ENCODE peak calls at places on chromosomes 4 and X, in seven cellular contexts. One of them, this sample, is unnamed.

GRCh38 chr4:41318839-41319530 is 62.3 kb downstream of the UCHL1 start:
- DNase-seq in H9: no peak
- DNase-seq in IMR-90: no peak
- DNase-seq in trophoblast cell: peak; percentile 95
- DNase-seq in neuronal stem cell: no peak
- DNase-seq in mesenchymal stem cell: peak; percentile 61
- DNase-seq in H1: no peak
- DNase-seq in this sample: peak; percentile 72

GRCh38 chr4:48268956-48269860 is at the start of gene TEC:
- DNase-seq in H9: peak; percentile 75
- DNase-seq in IMR-90: no peak
- DNase-seq in trophoblast cell: peak; percentile 66
- DNase-seq in neuronal stem cell: peak; percentile 20
- DNase-seq in mesenchymal stem cell: peak; percentile 64
- DNase-seq in H1: peak; percentile 17
- DNase-seq in this sample: peak; percentile 84

GRCh38 chr4:87353592-87353991 is 30.9 kb upstream of the HSD17B13 start:
- DNase-seq in H9: peak; percentile 34
- DNase-seq in IMR-90: peak; percentile 48
- DNase-seq in trophoblast cell: peak; percentile 87
- DNase-seq in neuronal stem cell: peak; percentile 24
- DNase-seq in mesenchymal stem cell: peak; percentile 62
- DNase-seq in H1: peak; percentile 13
- DNase-seq in this sample: peak; percentile 66

GRCh38 chr4:24763631-24764302 is 31.6 kb upstream of the SOD3 start:
- DNase-seq in H9: no peak
- DNase-seq in IMR-90: peak; percentile 74
- DNase-seq in trophoblast cell: peak; percentile 96
- DNase-seq in neuronal stem cell: no peak
- DNase-seq in mesenchymal stem cell: no peak
- DNase-seq in H1: no peak
- DNase-seq in this sample: no peak

GRCh38 chr4:121706595-121707021 is 9.8 kb upstream of the ANXA5 start:
- DNase-seq in H9: no peak
- DNase-seq in IMR-90: peak; percentile 65
- DNase-seq in trophoblast cell: no peak
- DNase-seq in neuronal stem cell: no peak
- DNase-seq in mesenchymal stem cell: peak; percentile 85
- DNase-seq in H1: no peak
- DNase-seq in this sample: no peak

GRCh38 chr4:3389879-3390840 is 51.6 kb upstream of the HGFAC start:
- DNase-seq in H9: no peak
- DNase-seq in IMR-90: no peak
- DNase-seq in trophoblast cell: no peak
- DNase-seq in neuronal stem cell: no peak
- DNase-seq in mesenchymal stem cell: no peak
- DNase-seq in H1: no peak
- DNase-seq in this sample: peak; percentile 66

GRCh38 chr4:472881-473574 is 25.9 kb downstream of the ZNF721 start:
- DNase-seq in H9: no peak
- DNase-seq in IMR-90: peak; percentile 0
- DNase-seq in trophoblast cell: peak; percentile 1
- DNase-seq in neuronal stem cell: no peak
- DNase-seq in mesenchymal stem cell: peak; percentile 37
- DNase-seq in H1: no peak
- DNase-seq in this sample: peak; percentile 22

GRCh38 chrX:125998432-125998831 is 167.7 kb downstream of the DCAF12L2 start:
- DNase-seq in H9: no peak
- DNase-seq in IMR-90: no peak
- DNase-seq in trophoblast cell: peak; percentile 29
- DNase-seq in neuronal stem cell: no peak
- DNase-seq in mesenchymal stem cell: no peak
- DNase-seq in H1: no peak
- DNase-seq in this sample: peak; percentile 42

GRCh38 chrX:42290608-42291007 is 367.3 kb upstream of the CASK start:
- DNase-seq in H9: no peak
- DNase-seq in IMR-90: peak; percentile 0
- DNase-seq in trophoblast cell: peak; percentile 20
- DNase-seq in neuronal stem cell: no peak
- DNase-seq in mesenchymal stem cell: peak; percentile 0
- DNase-seq in H1: no peak
- DNase-seq in this sample: peak; percentile 40

DNA sequence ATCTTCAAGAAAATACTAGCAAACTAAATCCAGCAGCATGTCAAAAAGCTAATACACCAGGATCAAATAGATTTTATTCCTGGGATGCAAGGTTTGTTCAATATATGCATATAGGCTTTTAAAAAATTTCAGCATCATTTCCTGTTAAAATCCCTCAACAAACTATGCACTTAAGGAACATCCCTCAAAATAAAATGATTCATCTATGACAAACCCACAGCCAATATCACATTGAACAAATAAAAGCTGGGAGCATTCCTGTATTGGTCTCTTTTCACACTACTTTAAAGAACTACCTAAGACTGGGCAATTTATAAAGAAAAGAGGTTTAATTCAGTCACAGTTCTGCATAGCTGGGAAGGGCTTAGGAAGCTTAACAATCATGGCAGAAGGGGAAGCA is 726.7 kb downstream of the GRXCR1 start:
- DNase-seq in H9: no peak
- DNase-seq in IMR-90: no peak
- DNase-seq in trophoblast cell: no peak
- DNase-seq in neuronal stem cell: no peak
- DNase-seq in mesenchymal stem cell: no peak
- DNase-seq in H1: no peak
- DNase-seq in this sample: no peak
- H4K8ac ChIP-seq in H9: no peak overlapping the region
- H4K8ac ChIP-seq in IMR-90: no peak overlapping the region
- H4K8ac ChIP-seq in trophoblast cell: no peak overlapping the region
- H4K8ac ChIP-seq in neuronal stem cell: no peak overlapping the region
- H4K8ac ChIP-seq in mesenchymal stem cell: no peak overlapping the region
- H4K8ac ChIP-seq in H1: no peak overlapping the region
- H4K8ac ChIP-seq in this sample: no peak overlapping the region

GRCh38 chrX:143378851-143379250 is 138.4 kb downstream of the SPANXN3 start:
- DNase-seq in H9: no peak
- DNase-seq in IMR-90: no peak
- DNase-seq in trophoblast cell: no peak
- DNase-seq in neuronal stem cell: no peak
- DNase-seq in mesenchymal stem cell: no peak
- DNase-seq in H1: no peak
- DNase-seq in this sample: no peak
- H4K8ac ChIP-seq in H9: no peak overlapping the region
- H4K8ac ChIP-seq in IMR-90: no peak overlapping the region
- H4K8ac ChIP-seq in trophoblast cell: no peak overlapping the region
- H4K8ac ChIP-seq in neuronal stem cell: no peak overlapping the region
- H4K8ac ChIP-seq in mesenchymal stem cell: no peak overlapping the region
- H4K8ac ChIP-seq in H1: no peak overlapping the region
- H4K8ac ChIP-seq in this sample: no peak overlapping the region

GRCh38 chrX:154010330-154011087 is 9.2 kb downstream of the IRAK1 start:
- DNase-seq in H9: no peak
- DNase-seq in IMR-90: no peak
- DNase-seq in trophoblast cell: peak; percentile 73
- DNase-seq in neuronal stem cell: no peak
- DNase-seq in mesenchymal stem cell: peak; percentile 44
- DNase-seq in H1: no peak
- DNase-seq in this sample: no peak

GRCh38 chrX:154013001-154013421 is 6.7 kb downstream of the IRAK1 start:
- DNase-seq in H9: no peak
- DNase-seq in IMR-90: no peak
- DNase-seq in trophoblast cell: no peak
- DNase-seq in neuronal stem cell: no peak
- DNase-seq in mesenchymal stem cell: no peak
- DNase-seq in H1: no peak
- DNase-seq in this sample: no peak

GRCh38 chrX:154013614-154014360 is 5.9 kb downstream of the IRAK1 start:
- DNase-seq in H9: peak; percentile 63
- DNase-seq in IMR-90: peak; percentile 10
- DNase-seq in trophoblast cell: peak; percentile 50
- DNase-seq in neuronal stem cell: peak; percentile 24
- DNase-seq in mesenchymal stem cell: peak; percentile 29
- DNase-seq in H1: no peak
- DNase-seq in this sample: peak; percentile 46

GRCh38 chrX:154011376-154012335 is 8.0 kb downstream of the IRAK1 start:
- DNase-seq in H9: no peak
- DNase-seq in IMR-90: no peak
- DNase-seq in trophoblast cell: peak; percentile 35
- DNase-seq in neuronal stem cell: no peak
- DNase-seq in mesenchymal stem cell: no peak
- DNase-seq in H1: no peak
- DNase-seq in this sample: no peak

DNA sequence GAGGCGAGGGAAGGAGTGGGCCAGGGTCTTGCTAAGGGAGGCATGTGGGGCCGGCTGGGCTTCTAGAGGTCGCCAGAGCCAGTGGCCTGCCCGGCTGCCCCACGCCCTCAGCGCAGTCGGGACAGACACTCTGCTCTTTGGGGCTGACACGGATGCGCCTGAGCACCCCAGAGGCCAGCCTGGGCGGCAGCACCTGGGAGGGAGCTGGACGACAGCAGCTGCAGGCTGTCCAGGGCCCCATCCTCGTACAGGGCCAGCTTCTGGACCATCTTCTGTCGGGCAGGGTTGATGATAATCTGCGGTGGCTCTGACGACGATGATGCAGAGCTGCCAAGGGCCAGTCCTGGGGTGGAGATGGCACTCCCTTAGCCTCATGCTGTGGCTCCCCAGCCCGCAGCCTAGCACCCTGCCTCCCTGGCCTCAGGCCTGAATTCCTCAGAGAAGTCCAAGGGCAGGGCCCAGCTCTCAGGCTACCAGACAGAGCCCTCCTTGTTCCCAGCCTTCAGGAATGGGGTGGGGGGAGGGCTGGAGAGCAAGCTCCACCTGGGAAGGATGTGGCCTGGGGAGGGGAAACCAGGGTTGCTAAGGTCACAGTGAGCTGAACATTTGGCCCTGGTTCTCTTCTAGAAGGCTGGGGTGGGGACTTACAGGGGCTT is 7.2 kb downstream of the IRAK1 start:
- DNase-seq in H9: no peak
- DNase-seq in IMR-90: no peak
- DNase-seq in trophoblast cell: peak; percentile 50
- DNase-seq in neuronal stem cell: no peak
- DNase-seq in mesenchymal stem cell: no peak
- DNase-seq in H1: no peak
- DNase-seq in this sample: peak; percentile 60
- H4K8ac ChIP-seq in H9: no peak overlapping the region
- H4K8ac ChIP-seq in IMR-90: no peak overlapping the region
- H4K8ac ChIP-seq in trophoblast cell: no peak overlapping the region
- H4K8ac ChIP-seq in neuronal stem cell: no peak overlapping the region
- H4K8ac ChIP-seq in mesenchymal stem cell: no peak overlapping the region
- H4K8ac ChIP-seq in H1: no peak overlapping the region
- H4K8ac ChIP-seq in this sample: no peak overlapping the region

GRCh38 chrX:35291013-35291412 is 348.4 kb downstream of the FAM47B start:
- DNase-seq in H9: no peak
- DNase-seq in IMR-90: no peak
- DNase-seq in trophoblast cell: no peak
- DNase-seq in neuronal stem cell: no peak
- DNase-seq in mesenchymal stem cell: no peak
- DNase-seq in H1: no peak
- DNase-seq in this sample: no peak
- H4K8ac ChIP-seq in H9: no peak overlapping the region
- H4K8ac ChIP-seq in IMR-90: no peak overlapping the region
- H4K8ac ChIP-seq in trophoblast cell: no peak overlapping the region
- H4K8ac ChIP-seq in neuronal stem cell: no peak overlapping the region
- H4K8ac ChIP-seq in mesenchymal stem cell: no peak overlapping the region
- H4K8ac ChIP-seq in H1: no peak overlapping the region
- H4K8ac ChIP-seq in this sample: no peak overlapping the region

DNA sequence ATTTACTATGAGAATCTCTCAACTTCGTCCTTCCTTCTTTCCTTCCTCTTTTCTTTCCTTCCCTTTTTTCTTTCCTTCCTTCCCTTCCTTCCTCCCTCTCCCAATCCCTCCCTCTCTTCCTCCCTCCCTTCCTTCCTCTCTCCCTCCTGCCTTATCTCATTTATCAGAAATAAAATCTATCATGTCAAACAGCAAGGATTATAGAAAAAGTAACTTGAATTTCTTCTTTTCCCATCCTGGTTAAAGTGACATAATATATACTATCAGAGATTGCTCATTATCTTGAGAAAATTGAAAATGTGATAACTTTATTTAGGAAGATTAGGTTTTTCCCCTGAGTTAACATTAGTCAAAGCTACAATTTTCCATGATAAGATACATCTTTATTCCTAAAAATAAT is 5.6 kb downstream of the TIGD4 start:
- DNase-seq in H9: no peak
- DNase-seq in IMR-90: no peak
- DNase-seq in trophoblast cell: no peak
- DNase-seq in neuronal stem cell: no peak
- DNase-seq in mesenchymal stem cell: no peak
- DNase-seq in H1: no peak
- DNase-seq in this sample: no peak
- H4K8ac ChIP-seq in H9: no peak overlapping the region
- H4K8ac ChIP-seq in IMR-90: no peak overlapping the region
- H4K8ac ChIP-seq in trophoblast cell: no peak overlapping the region
- H4K8ac ChIP-seq in neuronal stem cell: no peak overlapping the region
- H4K8ac ChIP-seq in mesenchymal stem cell: no peak overlapping the region
- H4K8ac ChIP-seq in H1: no peak overlapping the region
- H4K8ac ChIP-seq in this sample: no peak overlapping the region

GRCh38 chr4:146237092-146237491 is 22.8 kb downstream of the REELD1 start:
- DNase-seq in H9: no peak
- DNase-seq in IMR-90: no peak
- DNase-seq in trophoblast cell: no peak
- DNase-seq in neuronal stem cell: no peak
- DNase-seq in mesenchymal stem cell: no peak
- DNase-seq in H1: no peak
- DNase-seq in this sample: no peak
- H4K8ac ChIP-seq in H9: no peak overlapping the region
- H4K8ac ChIP-seq in IMR-90: no peak overlapping the region
- H4K8ac ChIP-seq in trophoblast cell: no peak overlapping the region
- H4K8ac ChIP-seq in neuronal stem cell: no peak overlapping the region
- H4K8ac ChIP-seq in mesenchymal stem cell: no peak overlapping the region
- H4K8ac ChIP-seq in H1: no peak overlapping the region
- H4K8ac ChIP-seq in this sample: no peak overlapping the region

DNA sequence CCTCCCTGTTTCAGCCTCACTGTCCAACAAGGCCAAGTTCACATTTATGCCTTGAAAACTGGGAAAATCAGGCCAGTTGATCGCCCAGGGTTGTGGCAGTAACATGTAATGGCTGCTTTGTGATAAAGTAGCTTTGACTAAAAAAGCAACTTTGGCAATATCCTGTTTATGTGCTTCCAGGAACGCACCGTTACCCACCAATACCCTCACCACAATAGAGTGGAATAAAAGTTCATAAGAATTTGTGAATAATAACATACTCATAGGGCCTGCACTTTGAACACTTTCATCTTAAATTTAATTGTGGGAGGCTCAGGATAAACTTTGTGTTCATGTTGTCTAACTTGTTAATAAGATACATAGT is 80.7 kb upstream of the MAML3 start:
- DNase-seq in H9: no peak
- DNase-seq in IMR-90: no peak
- DNase-seq in trophoblast cell: no peak
- DNase-seq in neuronal stem cell: no peak
- DNase-seq in mesenchymal stem cell: no peak
- DNase-seq in H1: no peak
- DNase-seq in this sample: no peak
- H4K8ac ChIP-seq in H9: no peak overlapping the region
- H4K8ac ChIP-seq in IMR-90: peak overlapping the region; percentile 68
- H4K8ac ChIP-seq in trophoblast cell: no peak overlapping the region
- H4K8ac ChIP-seq in neuronal stem cell: no peak overlapping the region
- H4K8ac ChIP-seq in mesenchymal stem cell: no peak overlapping the region
- H4K8ac ChIP-seq in H1: no peak overlapping the region
- H4K8ac ChIP-seq in this sample: no peak overlapping the region

This sample was measured in mesendoderm.